ENCODE peak calls at places on chromosomes 4 and X, in ten cellular contexts. One of them, this sample, is unnamed.

GRCh38 chr4:73068496-73069337 is 799 bp downstream of the COX18 start:
- DNase-seq in stimulated activated CD8-positive, alpha-beta memory T cell treated with anti-CD3 and anti-CD28 coated beads, Interleukin-2, amount 100 ng/mL, for 48 hours: no peak
- DNase-seq in activated T-helper 1 cell treated with Interleukin-2 at 50 U/mL for 16 hours: no peak
- DNase-seq in Daoy: peak; percentile 9
- DNase-seq in mesendoderm: peak; percentile 66
- DNase-seq in NCI-H69: peak; percentile 52
- DNase-seq in AG08396: peak; percentile 14
- DNase-seq in neural crest cell: peak; percentile 8
- DNase-seq in HT1080: peak; percentile 47
- DNase-seq in Calu3: no peak
- DNase-seq in this sample: no peak

GRCh38 chr4:124530464-124531077 is 182.0 kb downstream of the ANKRD50 start:
- DNase-seq in neural crest cell: no peak
- DNase-seq in HT1080: no peak
- DNase-seq in mesendoderm: no peak
- DNase-seq in activated T-helper 1 cell treated with Interleukin-2 at 50 U/mL for 16 hours: no peak
- DNase-seq in AG08396: peak; percentile 9
- DNase-seq in stimulated activated CD8-positive, alpha-beta memory T cell treated with anti-CD3 and anti-CD28 coated beads, Interleukin-2, amount 100 ng/mL, for 48 hours: no peak
- DNase-seq in Calu3: no peak
- DNase-seq in NCI-H69: no peak
- DNase-seq in Daoy: no peak
- DNase-seq in this sample: no peak

GRCh38 chr4:82613111-82613510 is 51.3 kb upstream of the TMEM150C start:
- DNase-seq in HT1080: no peak
- DNase-seq in activated T-helper 1 cell treated with Interleukin-2 at 50 U/mL for 16 hours: no peak
- DNase-seq in stimulated activated CD8-positive, alpha-beta memory T cell treated with anti-CD3 and anti-CD28 coated beads, Interleukin-2, amount 100 ng/mL, for 48 hours: no peak
- DNase-seq in Daoy: no peak
- DNase-seq in Calu3: no peak
- DNase-seq in NCI-H69: no peak
- DNase-seq in AG08396: no peak
- DNase-seq in neural crest cell: no peak
- DNase-seq in mesendoderm: no peak
- DNase-seq in this sample: no peak

GRCh38 chr4:140046037-140046436 is 107.9 kb downstream of the MAML3 start:
- DNase-seq in Calu3: no peak
- DNase-seq in NCI-H69: peak; percentile 25
- DNase-seq in activated T-helper 1 cell treated with Interleukin-2 at 50 U/mL for 16 hours: no peak
- DNase-seq in AG08396: no peak
- DNase-seq in Daoy: no peak
- DNase-seq in stimulated activated CD8-positive, alpha-beta memory T cell treated with anti-CD3 and anti-CD28 coated beads, Interleukin-2, amount 100 ng/mL, for 48 hours: no peak
- DNase-seq in HT1080: no peak
- DNase-seq in neural crest cell: no peak
- DNase-seq in mesendoderm: no peak
- DNase-seq in this sample: no peak

GRCh38 chrX:65644621-65645287 is 22.7 kb upstream of the MSN start:
- DNase-seq in neural crest cell: no peak
- DNase-seq in Daoy: peak; percentile 87
- DNase-seq in mesendoderm: peak; percentile 53
- DNase-seq in stimulated activated CD8-positive, alpha-beta memory T cell treated with anti-CD3 and anti-CD28 coated beads, Interleukin-2, amount 100 ng/mL, for 48 hours: no peak
- DNase-seq in NCI-H69: no peak
- DNase-seq in activated T-helper 1 cell treated with Interleukin-2 at 50 U/mL for 16 hours: no peak
- DNase-seq in Calu3: peak; percentile 60
- DNase-seq in AG08396: peak; percentile 82
- DNase-seq in HT1080: peak; percentile 86
- DNase-seq in this sample: peak; percentile 1

GRCh38 chr4:16794816-16795445 is 103.5 kb downstream of the LDB2 start:
- DNase-seq in Calu3: peak; percentile 12
- DNase-seq in stimulated activated CD8-positive, alpha-beta memory T cell treated with anti-CD3 and anti-CD28 coated beads, Interleukin-2, amount 100 ng/mL, for 48 hours: peak; percentile 13
- DNase-seq in Daoy: peak; percentile 7
- DNase-seq in NCI-H69: peak; percentile 30
- DNase-seq in HT1080: peak; percentile 46
- DNase-seq in mesendoderm: peak; percentile 85
- DNase-seq in AG08396: peak; percentile 50
- DNase-seq in neural crest cell: peak; percentile 68
- DNase-seq in activated T-helper 1 cell treated with Interleukin-2 at 50 U/mL for 16 hours: no peak
- DNase-seq in this sample: no peak

GRCh38 chrX:138748480-138748879 is 37.0 kb upstream of the FGF13 start:
- DNase-seq in stimulated activated CD8-positive, alpha-beta memory T cell treated with anti-CD3 and anti-CD28 coated beads, Interleukin-2, amount 100 ng/mL, for 48 hours: no peak
- DNase-seq in neural crest cell: no peak
- DNase-seq in activated T-helper 1 cell treated with Interleukin-2 at 50 U/mL for 16 hours: no peak
- DNase-seq in NCI-H69: peak; percentile 31
- DNase-seq in Calu3: no peak
- DNase-seq in HT1080: no peak
- DNase-seq in AG08396: no peak
- DNase-seq in Daoy: no peak
- DNase-seq in mesendoderm: no peak
- DNase-seq in this sample: no peak

GRCh38 chr4:2364654-2365053 is 53.8 kb downstream of the ZFYVE28 start:
- DNase-seq in Calu3: no peak
- DNase-seq in AG08396: peak; percentile 92
- DNase-seq in mesendoderm: no peak
- DNase-seq in activated T-helper 1 cell treated with Interleukin-2 at 50 U/mL for 16 hours: peak; percentile 36
- DNase-seq in stimulated activated CD8-positive, alpha-beta memory T cell treated with anti-CD3 and anti-CD28 coated beads, Interleukin-2, amount 100 ng/mL, for 48 hours: peak; percentile 52
- DNase-seq in NCI-H69: peak; percentile 2
- DNase-seq in HT1080: no peak
- DNase-seq in Daoy: peak; percentile 46
- DNase-seq in neural crest cell: no peak
- DNase-seq in this sample: peak; percentile 38

GRCh38 chrX:113644426-113644825 is 803.8 kb upstream of the AMOT start:
- DNase-seq in NCI-H69: no peak
- DNase-seq in Daoy: peak; percentile 7
- DNase-seq in HT1080: peak; percentile 72
- DNase-seq in stimulated activated CD8-positive, alpha-beta memory T cell treated with anti-CD3 and anti-CD28 coated beads, Interleukin-2, amount 100 ng/mL, for 48 hours: no peak
- DNase-seq in mesendoderm: no peak
- DNase-seq in activated T-helper 1 cell treated with Interleukin-2 at 50 U/mL for 16 hours: no peak
- DNase-seq in Calu3: no peak
- DNase-seq in AG08396: no peak
- DNase-seq in neural crest cell: no peak
- DNase-seq in this sample: no peak

GRCh38 chr4:14650127-14650526 is 352.2 kb upstream of the CPEB2 start:
- DNase-seq in activated T-helper 1 cell treated with Interleukin-2 at 50 U/mL for 16 hours: no peak
- DNase-seq in mesendoderm: peak; percentile 18
- DNase-seq in NCI-H69: no peak
- DNase-seq in Calu3: no peak
- DNase-seq in stimulated activated CD8-positive, alpha-beta memory T cell treated with anti-CD3 and anti-CD28 coated beads, Interleukin-2, amount 100 ng/mL, for 48 hours: no peak
- DNase-seq in Daoy: no peak
- DNase-seq in AG08396: peak; percentile 8
- DNase-seq in HT1080: no peak
- DNase-seq in neural crest cell: no peak
- DNase-seq in this sample: no peak

GRCh38 chr4:102868153-102868781 is 525 bp upstream of the CISD2 start:
- DNase-seq in Calu3: peak; percentile 4
- DNase-seq in stimulated activated CD8-positive, alpha-beta memory T cell treated with anti-CD3 and anti-CD28 coated beads, Interleukin-2, amount 100 ng/mL, for 48 hours: no peak
- DNase-seq in activated T-helper 1 cell treated with Interleukin-2 at 50 U/mL for 16 hours: no peak
- DNase-seq in HT1080: no peak
- DNase-seq in Daoy: no peak
- DNase-seq in mesendoderm: no peak
- DNase-seq in neural crest cell: peak; percentile 2
- DNase-seq in NCI-H69: peak; percentile 51
- DNase-seq in AG08396: no peak
- DNase-seq in this sample: no peak

GRCh38 chr4:140764785-140765392 is 8.7 kb upstream of the TBC1D9 start:
- DNase-seq in NCI-H69: no peak
- DNase-seq in neural crest cell: no peak
- DNase-seq in activated T-helper 1 cell treated with Interleukin-2 at 50 U/mL for 16 hours: no peak
- DNase-seq in mesendoderm: peak; percentile 63
- DNase-seq in Calu3: no peak
- DNase-seq in Daoy: no peak
- DNase-seq in AG08396: no peak
- DNase-seq in HT1080: no peak
- DNase-seq in stimulated activated CD8-positive, alpha-beta memory T cell treated with anti-CD3 and anti-CD28 coated beads, Interleukin-2, amount 100 ng/mL, for 48 hours: no peak
- DNase-seq in this sample: no peak

GRCh38 chrX:45196701-45197100 is 4.0 kb downstream of the DIPK2B start:
- DNase-seq in activated T-helper 1 cell treated with Interleukin-2 at 50 U/mL for 16 hours: no peak
- DNase-seq in NCI-H69: no peak
- DNase-seq in neural crest cell: no peak
- DNase-seq in HT1080: peak; percentile 17
- DNase-seq in stimulated activated CD8-positive, alpha-beta memory T cell treated with anti-CD3 and anti-CD28 coated beads, Interleukin-2, amount 100 ng/mL, for 48 hours: no peak
- DNase-seq in Calu3: no peak
- DNase-seq in mesendoderm: no peak
- DNase-seq in AG08396: peak; percentile 34
- DNase-seq in Daoy: no peak
- DNase-seq in this sample: no peak

GRCh38 chr4:88818650-88819470 is 121.2 kb upstream of the NAP1L5 start:
- DNase-seq in Calu3: peak; percentile 42
- DNase-seq in stimulated activated CD8-positive, alpha-beta memory T cell treated with anti-CD3 and anti-CD28 coated beads, Interleukin-2, amount 100 ng/mL, for 48 hours: no peak
- DNase-seq in mesendoderm: peak; percentile 70
- DNase-seq in NCI-H69: peak; percentile 82
- DNase-seq in activated T-helper 1 cell treated with Interleukin-2 at 50 U/mL for 16 hours: peak; percentile 10
- DNase-seq in Daoy: peak; percentile 24
- DNase-seq in neural crest cell: no peak
- DNase-seq in HT1080: peak; percentile 48
- DNase-seq in AG08396: peak; percentile 3
- DNase-seq in this sample: peak; percentile 18

GRCh38 chr4:17687237-17687857 is 72.9 kb downstream of the MED28 start:
- DNase-seq in mesendoderm: no peak
- DNase-seq in HT1080: peak; percentile 5
- DNase-seq in activated T-helper 1 cell treated with Interleukin-2 at 50 U/mL for 16 hours: no peak
- DNase-seq in Calu3: no peak
- DNase-seq in AG08396: no peak
- DNase-seq in stimulated activated CD8-positive, alpha-beta memory T cell treated with anti-CD3 and anti-CD28 coated beads, Interleukin-2, amount 100 ng/mL, for 48 hours: no peak
- DNase-seq in Daoy: peak; percentile 21
- DNase-seq in NCI-H69: no peak
- DNase-seq in neural crest cell: no peak
- DNase-seq in this sample: no peak

GRCh38 chr4:150332086-150332485 is 249.9 kb upstream of the MAB21L2 start:
- DNase-seq in NCI-H69: no peak
- DNase-seq in mesendoderm: no peak
- DNase-seq in neural crest cell: no peak
- DNase-seq in HT1080: no peak
- DNase-seq in Calu3: no peak
- DNase-seq in Daoy: no peak
- DNase-seq in stimulated activated CD8-positive, alpha-beta memory T cell treated with anti-CD3 and anti-CD28 coated beads, Interleukin-2, amount 100 ng/mL, for 48 hours: no peak
- DNase-seq in AG08396: no peak
- DNase-seq in activated T-helper 1 cell treated with Interleukin-2 at 50 U/mL for 16 hours: no peak
- DNase-seq in this sample: no peak

GRCh38 chr4:185810746-185811508 is 1.1 kb downstream of the SORBS2 start:
- DNase-seq in Calu3: no peak
- DNase-seq in stimulated activated CD8-positive, alpha-beta memory T cell treated with anti-CD3 and anti-CD28 coated beads, Interleukin-2, amount 100 ng/mL, for 48 hours: no peak
- DNase-seq in NCI-H69: no peak
- DNase-seq in AG08396: no peak
- DNase-seq in Daoy: no peak
- DNase-seq in HT1080: no peak
- DNase-seq in activated T-helper 1 cell treated with Interleukin-2 at 50 U/mL for 16 hours: no peak
- DNase-seq in mesendoderm: peak; percentile 79
- DNase-seq in neural crest cell: peak; percentile 13
- DNase-seq in this sample: no peak

GRCh38 chr4:3805731-3806130 is 39.5 kb downstream of the ADRA2C start:
- DNase-seq in Daoy: no peak
- DNase-seq in Calu3: no peak
- DNase-seq in activated T-helper 1 cell treated with Interleukin-2 at 50 U/mL for 16 hours: no peak
- DNase-seq in AG08396: no peak
- DNase-seq in mesendoderm: no peak
- DNase-seq in HT1080: no peak
- DNase-seq in NCI-H69: no peak
- DNase-seq in stimulated activated CD8-positive, alpha-beta memory T cell treated with anti-CD3 and anti-CD28 coated beads, Interleukin-2, amount 100 ng/mL, for 48 hours: no peak
- DNase-seq in neural crest cell: no peak
- DNase-seq in this sample: no peak

GRCh38 chrX:24314019-24314635 is at the start of gene SUPT20HL2:
- DNase-seq in Calu3: no peak
- DNase-seq in neural crest cell: no peak
- DNase-seq in stimulated activated CD8-positive, alpha-beta memory T cell treated with anti-CD3 and anti-CD28 coated beads, Interleukin-2, amount 100 ng/mL, for 48 hours: no peak
- DNase-seq in mesendoderm: no peak
- DNase-seq in Daoy: no peak
- DNase-seq in AG08396: no peak
- DNase-seq in HT1080: no peak
- DNase-seq in NCI-H69: peak; percentile 40
- DNase-seq in activated T-helper 1 cell treated with Interleukin-2 at 50 U/mL for 16 hours: no peak
- DNase-seq in this sample: no peak

GRCh38 chrX:14943963-14944362 is 70.7 kb downstream of the MOSPD2 start:
- DNase-seq in stimulated activated CD8-positive, alpha-beta memory T cell treated with anti-CD3 and anti-CD28 coated beads, Interleukin-2, amount 100 ng/mL, for 48 hours: no peak
- DNase-seq in activated T-helper 1 cell treated with Interleukin-2 at 50 U/mL for 16 hours: no peak
- DNase-seq in neural crest cell: no peak
- DNase-seq in Daoy: no peak
- DNase-seq in mesendoderm: no peak
- DNase-seq in AG08396: no peak
- DNase-seq in Calu3: no peak
- DNase-seq in HT1080: no peak
- DNase-seq in NCI-H69: no peak
- DNase-seq in this sample: no peak

GRCh38 chr4:161554372-161554990 is 609.3 kb downstream of the FSTL5 start:
- DNase-seq in neural crest cell: no peak
- DNase-seq in stimulated activated CD8-positive, alpha-beta memory T cell treated with anti-CD3 and anti-CD28 coated beads, Interleukin-2, amount 100 ng/mL, for 48 hours: no peak
- DNase-seq in AG08396: no peak
- DNase-seq in HT1080: peak; percentile 27
- DNase-seq in Calu3: no peak
- DNase-seq in NCI-H69: peak; percentile 60
- DNase-seq in mesendoderm: no peak
- DNase-seq in activated T-helper 1 cell treated with Interleukin-2 at 50 U/mL for 16 hours: no peak
- DNase-seq in Daoy: peak; percentile 17
- DNase-seq in this sample: no peak